ENCODE peak calls at places on chromosomes 7 and 10, in ten cellular contexts. F, C, H, O, K, U, W, T, Y and R are unnamed samples.
A peak's percentile ranks its signal among the peaks of the same experiment; 100 is the strongest.

GRCh38 chr10:98242823-98243222 is 25.2 kb downstream of the LOXL4 start:
- DNase-seq in F (no peak), C (no peak), H (peak; percentile 65), O (no peak), K (no peak), U (peak; percentile 51), W (no peak), T (no peak), Y (no peak), R (no peak)

GRCh38 chr7:99505324-99505662 is 831 bp downstream of the ZKSCAN5 start:
- DNase-seq in F (no peak), C (no peak), H (no peak), O (no peak), K (no peak), U (no peak), W (no peak), T (no peak), Y (no peak), R (no peak)

GRCh38 chr10:89589091-89589725 is 53.8 kb upstream of the SLC16A12 start:
- DNase-seq in F (no peak), C (no peak), H (no peak), O (no peak), K (no peak), U (peak; percentile 18), W (no peak), T (no peak), Y (no peak), R (no peak)

GRCh38 chr7:23419845-23420244 is 50.4 kb downstream of the IGF2BP3 start:
- DNase-seq in F (no peak), C (no peak), H (no peak), O (no peak), K (no peak), U (no peak), W (no peak), T (no peak), Y (no peak), R (no peak)

GRCh38 chr10:6558759-6559429 is 21.2 kb downstream of the PRKCQ start:
- DNase-seq in F (no peak), C (no peak), H (no peak), O (no peak), K (no peak), U (no peak), W (no peak), T (no peak), Y (no peak), R (peak; percentile 49)

GRCh38 chr10:26703096-26703495 is 5.6 kb downstream of the PDSS1 start:
- DNase-seq in F (no peak), C (no peak), H (no peak), O (no peak), K (no peak), U (no peak), W (no peak), T (no peak), Y (no peak), R (no peak)

GRCh38 chr7:145156834-145157233 is 321.0 kb upstream of the TPK1 start:
- DNase-seq in F (no peak), C (no peak), H (no peak), O (no peak), K (no peak), U (no peak), W (no peak), T (no peak), Y (no peak), R (no peak)

GRCh38 chr7:7968544-7969305 is at the start of gene GLCCI1:
- DNase-seq in F (peak; percentile 97), C (peak; percentile 89), H (peak; percentile 96), O (peak; percentile 99), K (peak; percentile 79), U (peak; percentile 97), W (peak; percentile 95), T (peak; percentile 89), Y (peak; percentile 92), R (peak; percentile 80)

GRCh38 chr10:4676566-4676965 is 149.4 kb upstream of the AKR1E2 start:
- DNase-seq in F (no peak), C (no peak), H (no peak), O (no peak), K (no peak), U (no peak), W (no peak), T (no peak), Y (no peak), R (no peak)

GRCh38 chr10:80055760-80056159 is 22.7 kb upstream of the TMEM254 start:
- DNase-seq in F (no peak), C (no peak), H (no peak), O (no peak), K (no peak), U (no peak), W (no peak), T (no peak), Y (no peak), R (no peak)

GRCh38 chr7:29839302-29839701 is 33.0 kb downstream of the WIPF3 start:
- DNase-seq in F (peak; percentile 40), C (no peak), H (peak; percentile 77), O (no peak), K (no peak), U (peak; percentile 4), W (peak; percentile 15), T (peak; percentile 32), Y (no peak), R (peak; percentile 26)

GRCh38 chr10:24215193-24215592 is 6.3 kb downstream of the KIAA1217 start:
- DNase-seq in F (no peak), C (no peak), H (no peak), O (no peak), K (no peak), U (no peak), W (no peak), T (no peak), Y (no peak), R (no peak)

GRCh38 chr7:96899108-96899507 is 106.2 kb upstream of the DLX6 start:
- DNase-seq in F (no peak), C (no peak), H (no peak), O (no peak), K (no peak), U (no peak), W (no peak), T (no peak), Y (no peak), R (no peak)

GRCh38 chr7:125112741-125113309 is 183.2 kb upstream of the POT1 start:
- DNase-seq in F (no peak), C (no peak), H (peak; percentile 34), O (no peak), K (no peak), U (no peak), W (no peak), T (no peak), Y (no peak), R (no peak)

GRCh38 chr7:43904533-43905208 is 1.7 kb downstream of the URGCP start:
- DNase-seq in F (no peak), C (no peak), H (peak; percentile 9), O (no peak), K (no peak), U (no peak), W (peak; percentile 13), T (no peak), Y (no peak), R (no peak)

GRCh38 chr10:70055550-70055949 is 2.9 kb downstream of the MACROH2A2 start:
- DNase-seq in F (no peak), C (no peak), H (no peak), O (no peak), K (no peak), U (no peak), W (no peak), T (no peak), Y (no peak), R (no peak)

GRCh38 chr7:81725003-81725402 is 44.8 kb downstream of the HGF start:
- DNase-seq in F (no peak), C (no peak), H (peak; percentile 87), O (no peak), K (no peak), U (peak; percentile 24), W (no peak), T (peak; percentile 21), Y (no peak), R (no peak)

GRCh38 chr10:8444630-8445029 is 390.1 kb downstream of the GATA3 start:
- DNase-seq in F (no peak), C (no peak), H (no peak), O (peak; percentile 79), K (peak; percentile 25), U (no peak), W (no peak), T (no peak), Y (peak; percentile 2), R (no peak)
- TF ChIP-seq CTCF in F (no peak), C (no peak), H (no peak), O (peak; percentile 63), K (peak; percentile 59), U (no peak), W (peak; percentile 14), T (no peak), Y (no peak), R (no peak)

DNA sequence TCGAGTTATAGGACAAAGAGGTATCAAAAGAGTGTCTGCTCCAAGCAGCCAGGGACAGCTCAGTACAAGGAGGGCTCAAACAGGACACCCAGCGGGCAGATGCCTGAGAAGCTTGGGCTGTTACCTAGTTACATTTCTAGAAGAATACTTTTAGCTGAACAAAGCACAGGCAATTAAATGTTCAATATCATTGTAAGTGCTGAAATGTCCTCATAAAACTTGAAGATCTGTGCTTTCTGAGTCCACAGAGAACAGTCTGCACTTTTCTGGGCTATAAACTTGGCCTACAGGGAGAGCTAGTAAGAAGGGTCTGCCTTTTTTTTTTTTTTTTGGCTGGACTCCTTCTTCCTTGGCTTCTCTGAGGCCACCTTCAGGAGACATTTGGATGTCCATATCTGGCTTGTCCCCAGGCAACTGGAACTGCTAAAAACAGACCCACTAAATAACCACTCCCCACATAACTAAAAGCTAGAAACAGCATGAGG is 123.2 kb downstream of the SLC16A9 start:
- DNase-seq in F (no peak), C (no peak), H (no peak), O (no peak), K (no peak), U (no peak), W (no peak), T (no peak), Y (no peak), R (no peak)
- TF ChIP-seq CTCF in F (no peak), C (no peak), H (no peak), O (peak; percentile 58), K (no peak), U (no peak), W (no peak), T (no peak), Y (no peak), R (peak; percentile 13)

GRCh38 chr10:90723416-90724068 is 134.3 kb downstream of the HTR7 start:
- DNase-seq in F (no peak), C (no peak), H (no peak), O (peak; percentile 69), K (peak; percentile 29), U (no peak), W (no peak), T (no peak), Y (no peak), R (no peak)
- TF ChIP-seq CTCF in F (no peak), C (no peak), H (no peak), O (no peak), K (no peak), U (no peak), W (no peak), T (no peak), Y (no peak), R (no peak)

DNA sequence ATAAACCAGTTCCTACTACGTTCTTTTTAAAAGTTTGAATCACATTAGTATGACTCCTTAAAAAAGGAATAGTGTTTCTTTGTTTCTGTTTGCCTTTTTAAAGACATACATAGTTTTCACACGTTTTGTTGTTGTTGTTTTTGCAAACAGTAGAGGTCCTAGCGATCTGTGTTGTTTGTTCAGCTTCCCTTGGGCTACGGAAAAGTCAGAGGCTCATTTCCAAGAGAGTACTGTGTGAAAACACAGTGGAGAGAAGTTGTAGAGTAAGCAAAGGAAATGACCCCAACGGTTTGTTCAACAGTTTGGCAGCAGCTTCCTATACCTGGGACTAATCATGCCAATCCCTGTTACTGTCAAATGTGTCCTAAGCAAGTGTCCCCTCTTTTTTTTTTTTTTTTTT is 87.1 kb upstream of the STEAP1 start:
- DNase-seq in F (no peak), C (no peak), H (no peak), O (no peak), K (no peak), U (no peak), W (no peak), T (no peak), Y (no peak), R (no peak)
- TF ChIP-seq CTCF in F (no peak), C (no peak), H (no peak), O (no peak), K (no peak), U (no peak), W (no peak), T (no peak), Y (no peak), R (no peak)